ENCODE peak calls at places on chromosome 4, in seven cellular contexts. D, G, Z, M, T, U and Q are unnamed samples.

GRCh38 chr4:29289118-29289517 is 1431.1 kb upstream of the PCDH7 start:
- DNase-seq in G (no peak), D (no peak), T (no peak), M (no peak), Z (no peak), U (no peak), Q (no peak)

GRCh38 chr4:120731561-120731960 is 191.0 kb downstream of the PRDM5 start:
- DNase-seq in D (no peak), U (no peak), M (no peak), Z (no peak), G (no peak), T (no peak), Q (no peak)

GRCh38 chr4:94507708-94508107 is 56.0 kb downstream of the PDLIM5 start:
- DNase-seq in G (peak), Z (no peak), D (peak), M (peak), T (no peak), U (peak), Q (no peak)

GRCh38 chr4:141731481-141731880 is 95.1 kb downstream of the IL15 start:
- DNase-seq in U (no peak), G (no peak), T (no peak), D (no peak), M (no peak), Z (no peak), Q (no peak)

GRCh38 chr4:89254847-89255246 is 52.8 kb downstream of the GPRIN3 start:
- DNase-seq in G (peak), T (no peak), U (peak), D (peak), M (no peak), Z (no peak), Q (peak)

GRCh38 chr4:152956650-152957436 is 20.7 kb downstream of the FHDC1 start:
- DNase-seq in T (no peak), D (no peak), G (peak), U (peak), M (no peak), Z (no peak), Q (no peak)

GRCh38 chr4:102429553-102429952 is 71.6 kb upstream of the NFKB1 start:
- DNase-seq in U (no peak), M (no peak), D (peak), G (no peak), Z (no peak), T (no peak), Q (no peak)

GRCh38 chr4:48065587-48066052 is 49.0 kb downstream of the NIPAL1 start:
- DNase-seq in G (no peak), M (no peak), T (peak), U (no peak), D (no peak), Z (no peak), Q (no peak)

GRCh38 chr4:153393397-153393796 is 48.9 kb downstream of the MND1 start:
- DNase-seq in M (no peak), D (no peak), U (no peak), G (no peak), T (no peak), Z (no peak), Q (no peak)

GRCh38 chr4:569958-570667 is 6.0 kb downstream of the TMEM271 start:
- DNase-seq in G (no peak), T (no peak), M (no peak), D (no peak), U (no peak), Z (no peak), Q (no peak)

GRCh38 chr4:107210450-107211239 is 174.5 kb upstream of the DKK2 start:
- DNase-seq in D (no peak), T (no peak), G (peak), Z (no peak), M (no peak), U (no peak), Q (no peak)

GRCh38 chr4:124804584-124804983 is 92.1 kb upstream of the ANKRD50 start:
- DNase-seq in D (no peak), U (no peak), T (no peak), G (no peak), Z (no peak), M (no peak), Q (no peak)

GRCh38 chr4:101914761-101915160 is 124.2 kb downstream of the BANK1 start:
- DNase-seq in M (no peak), G (no peak), D (no peak), T (no peak), Z (no peak), U (no peak), Q (no peak)

DNA sequence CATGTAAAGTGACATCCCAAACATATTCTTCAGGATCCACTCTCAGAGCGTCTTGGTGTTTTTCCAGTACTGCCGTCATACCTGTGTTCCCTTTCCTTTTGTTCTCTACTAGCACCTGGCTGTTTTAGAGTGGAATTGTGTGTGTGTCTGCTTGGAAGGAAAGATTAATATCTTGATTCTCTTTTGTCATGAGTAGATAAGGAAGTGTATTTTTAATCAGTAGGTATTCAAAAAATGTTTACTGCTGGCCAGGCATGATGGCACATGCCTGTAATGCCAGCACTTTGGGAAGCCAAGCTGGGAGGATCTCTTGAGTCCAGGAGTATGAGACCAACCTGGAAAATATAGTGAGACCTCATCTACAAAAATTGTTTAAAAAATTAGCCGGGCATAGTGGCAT is 198.8 kb downstream of the CBR4 start:
- DNase-seq in U (no peak), M (no peak), T (no peak), D (no peak), Z (no peak), G (no peak), Q (no peak)
- TF ChIP-seq SIN3A in U (no peak), M (no peak), T (no peak), D (no peak), Z (no peak), G (no peak), Q (no peak)

DNA sequence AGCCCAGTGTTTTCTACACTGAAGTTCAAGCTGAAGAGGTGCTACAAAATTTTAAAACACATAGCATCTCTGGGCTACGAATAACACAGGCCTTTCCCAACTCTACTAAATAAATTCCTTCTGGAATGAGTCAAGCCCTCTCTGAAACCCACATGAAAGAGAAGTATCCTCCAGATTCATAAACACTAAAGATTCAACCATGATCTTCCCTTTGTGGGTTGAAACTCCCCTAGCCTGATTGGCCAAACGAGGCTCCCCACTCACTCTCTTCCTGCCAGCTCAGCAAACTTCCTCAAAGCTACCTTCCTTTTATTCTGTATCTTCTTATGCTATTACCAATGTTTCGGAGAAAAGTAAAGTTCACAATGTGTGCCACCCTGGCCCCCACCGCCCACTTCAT is 95.4 kb downstream of the NKX6-1 start:
- DNase-seq in Z (no peak), T (no peak), G (no peak), M (no peak), D (no peak), U (no peak), Q (no peak)
- TF ChIP-seq SIN3A in Z (no peak), T (no peak), G (no peak), M (no peak), D (no peak), U (no peak), Q (no peak)

GRCh38 chr4:145213245-145213644 is 32.9 kb upstream of the OTUD4 start:
- DNase-seq in M (no peak), Z (no peak), D (no peak), T (no peak), G (no peak), U (no peak), Q (no peak)
- TF ChIP-seq SIN3A in M (no peak), Z (no peak), D (no peak), T (no peak), G (no peak), U (no peak), Q (no peak)

DNA sequence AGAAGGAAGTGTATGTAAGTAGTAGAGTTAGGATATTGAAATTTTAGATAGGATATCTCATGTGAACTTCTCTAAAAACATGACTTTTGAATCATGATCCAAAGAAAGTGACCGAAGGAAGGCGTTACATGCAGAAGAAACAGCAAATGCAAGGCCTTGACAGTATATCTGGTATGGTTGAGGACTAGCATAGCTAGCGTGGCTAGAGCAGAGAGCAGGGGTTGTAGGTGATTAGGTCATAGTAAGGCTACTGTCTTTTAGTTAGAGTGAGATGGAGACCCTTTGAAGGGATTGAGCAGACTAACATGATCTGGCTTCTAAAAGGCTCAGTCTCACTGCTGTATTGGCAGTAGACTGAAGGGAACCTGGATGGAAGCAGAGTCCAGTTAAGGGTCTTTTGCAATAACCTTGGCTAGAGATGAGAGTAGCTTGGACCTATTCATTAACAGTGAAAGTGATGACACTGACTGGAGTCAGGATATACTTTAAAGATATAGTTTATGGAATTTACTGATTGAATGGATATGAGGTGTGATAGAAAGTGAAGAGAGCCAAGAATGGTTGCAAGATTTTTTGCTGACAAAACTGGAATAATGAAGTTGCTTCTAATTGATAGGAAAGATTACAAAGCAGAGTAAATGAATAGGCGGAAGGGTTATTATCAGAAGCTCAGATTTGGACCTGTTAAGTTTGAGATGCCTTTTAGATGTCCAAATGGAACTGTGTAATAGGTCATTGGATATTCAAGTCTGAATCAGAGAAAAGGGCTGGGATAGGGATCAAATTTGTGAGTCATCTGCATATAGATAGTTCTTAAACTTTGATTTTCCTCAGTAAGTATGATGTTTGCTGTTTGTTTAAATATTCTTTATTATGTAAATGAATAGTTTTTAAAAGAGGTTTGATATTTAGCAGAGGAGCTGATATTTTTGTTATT is 59.8 kb downstream of the MRPL1 start:
- DNase-seq in M (no peak), T (no peak), Z (no peak), U (peak), D (no peak), G (no peak), Q (no peak)
- TF ChIP-seq SIN3A in M (no peak), T (no peak), Z (no peak), U (no peak), D (no peak), G (no peak), Q (no peak)

GRCh38 chr4:26727849-26728248 is 132.8 kb upstream of the STIM2 start:
- DNase-seq in T (no peak), Z (no peak), D (no peak), M (no peak), G (no peak), U (no peak), Q (no peak)
- TF ChIP-seq SIN3A in T (no peak), Z (no peak), D (no peak), M (no peak), G (no peak), U (no peak), Q (no peak)

GRCh38 chr4:26235500-26235899 is 85.3 kb upstream of the RBPJ start:
- DNase-seq in D (no peak), T (no peak), M (no peak), U (no peak), G (no peak), Z (no peak), Q (no peak)
- TF ChIP-seq SIN3A in D (no peak), T (no peak), M (no peak), U (no peak), G (no peak), Z (no peak), Q (no peak)